ENCODE peak calls at places on chromosome 7, in five cellular contexts. One of them, this sample, is unnamed.

GRCh38 chr7:24980695-24981543 is 941 bp upstream of the OSBPL3 start:
- DNase-seq in mesenchymal stem cell: peak; percentile 60
- DNase-seq in trophoblast cell: peak; percentile 76
- DNase-seq in H1: peak; percentile 50
- DNase-seq in neuronal stem cell: no peak
- DNase-seq in this sample: peak; percentile 49

GRCh38 chr7:24812313-24812945 is 55.2 kb upstream of the GSDME start:
- DNase-seq in mesenchymal stem cell: peak; percentile 50
- DNase-seq in trophoblast cell: peak; percentile 87
- DNase-seq in H1: peak; percentile 72
- DNase-seq in neuronal stem cell: peak; percentile 69
- DNase-seq in this sample: peak; percentile 51

GRCh38 chr7:74038194-74038961 is 10.4 kb downstream of the ELN start:
- DNase-seq in mesenchymal stem cell: no peak
- DNase-seq in trophoblast cell: no peak
- DNase-seq in H1: no peak
- DNase-seq in neuronal stem cell: no peak
- DNase-seq in this sample: no peak

GRCh38 chr7:102469972-102470825 is 5.4 kb downstream of the LRWD1 start:
- DNase-seq in mesenchymal stem cell: no peak
- DNase-seq in trophoblast cell: no peak
- DNase-seq in H1: peak; percentile 38
- DNase-seq in neuronal stem cell: no peak
- DNase-seq in this sample: no peak

GRCh38 chr7:114944742-114945625 is 23.1 kb downstream of the MDFIC start:
- DNase-seq in mesenchymal stem cell: peak; percentile 90
- DNase-seq in trophoblast cell: no peak
- DNase-seq in H1: no peak
- DNase-seq in neuronal stem cell: peak; percentile 3
- DNase-seq in this sample: peak; percentile 34

GRCh38 chr7:92631067-92631829 is 41.1 kb upstream of the FAM133B start:
- DNase-seq in mesenchymal stem cell: no peak
- DNase-seq in trophoblast cell: no peak
- DNase-seq in H1: no peak
- DNase-seq in neuronal stem cell: no peak
- DNase-seq in this sample: no peak

GRCh38 chr7:108541493-108541892 is 15.6 kb upstream of the PNPLA8 start:
- DNase-seq in mesenchymal stem cell: no peak
- DNase-seq in trophoblast cell: no peak
- DNase-seq in H1: no peak
- DNase-seq in neuronal stem cell: no peak
- DNase-seq in this sample: no peak

GRCh38 chr7:37449621-37450020 is 957 bp upstream of the ELMO1 start:
- DNase-seq in mesenchymal stem cell: no peak
- DNase-seq in trophoblast cell: no peak
- DNase-seq in H1: no peak
- DNase-seq in neuronal stem cell: no peak
- DNase-seq in this sample: no peak

GRCh38 chr7:103944230-103944900 is 45.1 kb downstream of the RELN start:
- DNase-seq in mesenchymal stem cell: no peak
- DNase-seq in trophoblast cell: no peak
- DNase-seq in H1: no peak
- DNase-seq in neuronal stem cell: no peak
- DNase-seq in this sample: no peak

GRCh38 chr7:112225006-112225405 is 18.5 kb downstream of the ZNF277 start:
- DNase-seq in mesenchymal stem cell: no peak
- DNase-seq in trophoblast cell: no peak
- DNase-seq in H1: no peak
- DNase-seq in neuronal stem cell: no peak
- DNase-seq in this sample: no peak

GRCh38 chr7:148135106-148135505 is 455.5 kb upstream of the C7orf33 start:
- DNase-seq in mesenchymal stem cell: no peak
- DNase-seq in trophoblast cell: peak; percentile 46
- DNase-seq in H1: no peak
- DNase-seq in neuronal stem cell: no peak
- DNase-seq in this sample: no peak

GRCh38 chr7:155007947-155008346 is 5.0 kb upstream of the PAXIP1 start:
- DNase-seq in mesenchymal stem cell: peak; percentile 31
- DNase-seq in trophoblast cell: peak; percentile 59
- DNase-seq in H1: no peak
- DNase-seq in neuronal stem cell: peak; percentile 27
- DNase-seq in this sample: peak; percentile 70

GRCh38 chr7:23335621-23336020 is 36.5 kb downstream of the MALSU1 start:
- DNase-seq in mesenchymal stem cell: no peak
- DNase-seq in trophoblast cell: no peak
- DNase-seq in H1: no peak
- DNase-seq in neuronal stem cell: no peak
- DNase-seq in this sample: no peak

GRCh38 chr7:23335141-23335540 is 36.0 kb downstream of the MALSU1 start:
- DNase-seq in mesenchymal stem cell: no peak
- DNase-seq in trophoblast cell: no peak
- DNase-seq in H1: no peak
- DNase-seq in neuronal stem cell: no peak
- DNase-seq in this sample: no peak

GRCh38 chr7:23332881-23333612 is 33.9 kb downstream of the MALSU1 start:
- DNase-seq in mesenchymal stem cell: peak; percentile 72
- DNase-seq in trophoblast cell: no peak
- DNase-seq in H1: no peak
- DNase-seq in neuronal stem cell: no peak
- DNase-seq in this sample: no peak

GRCh38 chr7:23333671-23334246 is 34.6 kb downstream of the MALSU1 start:
- DNase-seq in mesenchymal stem cell: peak; percentile 93
- DNase-seq in trophoblast cell: no peak
- DNase-seq in H1: no peak
- DNase-seq in neuronal stem cell: no peak
- DNase-seq in this sample: no peak

GRCh38 chr7:23334482-23335056 is 35.4 kb downstream of the MALSU1 start:
- DNase-seq in mesenchymal stem cell: peak; percentile 97
- DNase-seq in trophoblast cell: no peak
- DNase-seq in H1: no peak
- DNase-seq in neuronal stem cell: no peak
- DNase-seq in this sample: no peak
- H2BK120ac ChIP-seq in mesenchymal stem cell: no peak overlapping the region
- H2BK120ac ChIP-seq in trophoblast cell: no peak overlapping the region
- H2BK120ac ChIP-seq in H1: no peak overlapping the region
- H2BK120ac ChIP-seq in neuronal stem cell: no peak overlapping the region
- H2BK120ac ChIP-seq in this sample: no peak overlapping the region

DNA sequence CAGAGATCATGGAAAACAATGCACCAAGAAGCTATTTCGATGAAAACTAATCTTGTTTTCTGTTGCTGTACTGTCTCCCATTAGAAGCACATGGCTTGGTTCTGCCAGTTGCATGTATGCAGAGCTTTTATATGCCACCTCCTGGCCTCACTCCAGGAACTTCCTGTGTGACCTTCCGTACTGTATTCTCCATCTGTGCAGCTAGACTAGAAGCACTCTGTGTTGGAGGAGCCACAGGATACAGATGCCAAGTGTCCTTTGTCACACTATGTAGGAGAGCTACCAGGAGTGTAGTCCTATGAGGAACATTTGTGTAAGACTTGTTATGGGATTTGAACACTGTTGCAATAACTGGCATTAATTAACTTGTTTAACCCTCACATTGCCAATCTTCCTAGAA is 503.5 kb upstream of the TPK1 start:
- DNase-seq in mesenchymal stem cell: no peak
- DNase-seq in trophoblast cell: no peak
- DNase-seq in H1: no peak
- DNase-seq in neuronal stem cell: no peak
- DNase-seq in this sample: no peak
- H2BK12ac ChIP-seq in mesenchymal stem cell: no peak overlapping the region
- H2BK12ac ChIP-seq in trophoblast cell: no peak overlapping the region
- H2BK12ac ChIP-seq in H1: no peak overlapping the region
- H2BK12ac ChIP-seq in neuronal stem cell: no peak overlapping the region
- H2BK12ac ChIP-seq in this sample: no peak overlapping the region

DNA sequence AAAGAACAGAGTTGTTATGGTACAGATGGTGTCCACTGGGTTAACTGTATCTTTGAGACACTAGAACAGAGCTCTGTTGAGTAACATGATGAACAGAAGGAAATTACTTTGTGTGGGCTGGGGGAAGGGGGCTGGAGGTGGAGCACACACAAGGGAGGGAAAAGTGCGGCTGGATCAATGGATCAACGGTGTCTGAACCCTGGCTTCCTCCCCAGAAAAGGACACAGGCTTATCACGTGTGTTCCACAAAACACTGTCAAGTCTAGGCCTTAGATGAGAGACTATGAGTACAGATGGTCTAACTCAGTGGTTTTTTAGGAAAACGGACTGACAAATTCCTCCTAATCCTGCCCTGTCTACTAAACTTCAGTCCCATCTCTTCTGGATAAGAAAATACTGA is 27.8 kb downstream of the HSPB1 start:
- DNase-seq in mesenchymal stem cell: no peak
- DNase-seq in trophoblast cell: no peak
- DNase-seq in H1: no peak
- DNase-seq in neuronal stem cell: no peak
- DNase-seq in this sample: no peak
- H3K23ac ChIP-seq in mesenchymal stem cell: no peak overlapping the region
- H3K23ac ChIP-seq in trophoblast cell: no peak overlapping the region
- H3K23ac ChIP-seq in H1: no peak overlapping the region
- H3K23ac ChIP-seq in neuronal stem cell: no peak overlapping the region
- H3K23ac ChIP-seq in this sample: no peak overlapping the region

DNA sequence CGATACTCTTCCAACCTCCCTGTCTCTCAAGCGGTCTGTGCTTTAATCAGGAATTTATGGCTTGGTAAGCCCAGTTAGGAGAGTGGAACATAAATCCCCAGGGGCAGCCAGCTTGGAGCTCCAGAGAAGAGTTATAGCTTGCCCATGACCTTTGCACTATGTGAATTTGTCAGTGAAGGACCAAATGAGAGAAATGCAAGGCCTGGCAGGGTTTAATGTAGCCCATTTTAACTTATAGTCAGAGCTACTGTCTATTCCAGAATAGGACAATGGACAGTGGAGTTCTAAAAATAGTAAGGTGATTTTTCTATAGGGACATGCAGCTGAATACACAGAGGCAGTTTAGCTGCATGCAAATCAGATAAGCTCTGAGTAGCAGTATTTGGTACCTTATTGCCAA is 142.6 kb upstream of the CAV2 start:
- DNase-seq in mesenchymal stem cell: peak; percentile 67
- DNase-seq in trophoblast cell: no peak
- DNase-seq in H1: no peak
- DNase-seq in neuronal stem cell: no peak
- DNase-seq in this sample: no peak
- H2BK120ac ChIP-seq in mesenchymal stem cell: no peak overlapping the region
- H2BK120ac ChIP-seq in trophoblast cell: no peak overlapping the region
- H2BK120ac ChIP-seq in H1: no peak overlapping the region
- H2BK120ac ChIP-seq in neuronal stem cell: no peak overlapping the region
- H2BK120ac ChIP-seq in this sample: no peak overlapping the region

DNA sequence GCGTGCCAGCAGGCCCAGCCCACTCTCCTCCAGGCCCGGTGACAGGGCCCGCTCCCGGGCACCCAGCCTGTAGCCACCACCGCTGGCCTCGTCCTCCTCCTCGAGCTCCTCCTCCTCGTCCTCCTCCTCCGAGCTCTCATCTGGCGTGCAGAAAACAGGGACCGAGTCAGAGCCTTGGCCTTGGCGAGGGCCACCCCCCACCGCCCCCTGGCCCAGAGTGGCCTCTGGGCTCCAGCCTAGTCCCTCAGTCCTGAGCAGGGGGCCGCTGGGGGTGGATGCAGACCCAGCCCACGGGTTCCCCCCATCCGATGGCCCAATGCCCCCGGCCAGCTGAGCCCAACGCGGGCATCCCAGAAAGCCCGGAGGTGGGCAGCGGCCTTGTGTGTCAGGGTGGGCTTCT is 62.9 kb downstream of the SLC29A4 start:
- DNase-seq in mesenchymal stem cell: no peak
- DNase-seq in trophoblast cell: no peak
- DNase-seq in H1: no peak
- DNase-seq in neuronal stem cell: no peak
- DNase-seq in this sample: no peak
- H2BK12ac ChIP-seq in mesenchymal stem cell: no peak overlapping the region
- H2BK12ac ChIP-seq in trophoblast cell: no peak overlapping the region
- H2BK12ac ChIP-seq in H1: no peak overlapping the region
- H2BK12ac ChIP-seq in neuronal stem cell: no peak overlapping the region
- H2BK12ac ChIP-seq in this sample: no peak overlapping the region